ENCODE peak calls at places on chromosomes 13 and 19, in nine cellular contexts. J is GM12865, E is progenitor cell of endocrine pancreas, A is IMR-90, O is H9, Y is kidney epithelial cell, V is fibroblast of the aortic adventitia, X is body of pancreas, F is heart left ventricle. H is an unnamed sample.

GRCh38 chr13:86095351-86095750 is 296.1 kb upstream of the SLITRK6 start:
- DNase-seq in J (no peak), E (no peak), A (no peak), O (no peak), Y (no peak), V (no peak), X (no peak), F (no peak), H (no peak)

GRCh38 chr13:44879452-44880058 is 109.7 kb downstream of the NUFIP1 start:
- DNase-seq in J (peak), E (no peak), A (peak), O (no peak), Y (no peak), V (peak), X (peak), F (no peak), H (peak)

GRCh38 chr19:2424686-2425621 is 2.4 kb downstream of the TIMM13 start:
- DNase-seq in J (no peak), E (peak), A (peak), O (peak), Y (peak), V (peak), X (peak), F (peak), H (no peak)

GRCh38 chr13:77946522-77946921 is 27.9 kb upstream of the EDNRB start:
- DNase-seq in J (no peak), E (no peak), A (no peak), O (no peak), Y (no peak), V (no peak), X (no peak), F (no peak), H (no peak)

GRCh38 chr13:85503797-85504196 is 295.4 kb downstream of the SLITRK6 start:
- DNase-seq in J (no peak), E (no peak), A (peak), O (no peak), Y (no peak), V (peak), X (no peak), F (no peak), H (no peak)

GRCh38 chr13:112066624-112067004 is 335 bp upstream of the SOX1 start:
- DNase-seq in J (no peak), E (no peak), A (no peak), O (peak), Y (no peak), V (no peak), X (peak), F (peak), H (no peak)

GRCh38 chr19:48654299-48655059 is 8.5 kb upstream of the CA11 start:
- DNase-seq in J (no peak), E (no peak), A (no peak), O (no peak), Y (no peak), V (no peak), X (no peak), F (no peak), H (no peak)

GRCh38 chr19:27774827-27775226 is 1438.1 kb downstream of the UQCRFS1 start:
- DNase-seq in J (peak), E (no peak), A (no peak), O (peak), Y (no peak), V (no peak), X (no peak), F (no peak), H (no peak)

GRCh38 chr19:42059196-42059595 is 10.8 kb downstream of the GRIK5 start:
- DNase-seq in J (no peak), E (no peak), A (no peak), O (no peak), Y (no peak), V (no peak), X (no peak), F (no peak), H (no peak)

GRCh38 chr13:25934127-25934526 is 117.7 kb downstream of the SHISA2 start:
- DNase-seq in J (no peak), E (no peak), A (no peak), O (no peak), Y (no peak), V (no peak), X (no peak), F (no peak), H (no peak)

GRCh38 chr19:39046037-39046821 is 13.9 kb upstream of the FBXO27 start:
- DNase-seq in J (peak), E (no peak), A (no peak), O (no peak), Y (no peak), V (peak), X (peak), F (no peak), H (no peak)

GRCh38 chr19:41702208-41702651 is 6.2 kb upstream of the CEACAM5 start:
- DNase-seq in J (no peak), E (no peak), A (peak), O (no peak), Y (no peak), V (peak), X (no peak), F (no peak), H (no peak)

GRCh38 chr19:49592486-49593232 is 1.7 kb downstream of the PRR12 start:
- DNase-seq in J (peak), E (no peak), A (no peak), O (peak), Y (no peak), V (no peak), X (no peak), F (no peak), H (peak)

GRCh38 chr19:35272122-35272715 is 3.5 kb downstream of the USF2 start:
- DNase-seq in J (no peak), E (no peak), A (no peak), O (no peak), Y (no peak), V (no peak), X (peak), F (no peak), H (no peak)

GRCh38 chr13:101398920-101399319 is 17.4 kb downstream of the NALCN start:
- DNase-seq in J (no peak), E (no peak), A (peak), O (no peak), Y (no peak), V (peak), X (no peak), F (no peak), H (no peak)

GRCh38 chr19:35273686-35274259 is 5.0 kb downstream of the USF2 start:
- DNase-seq in J (no peak), E (no peak), A (no peak), O (no peak), Y (no peak), V (no peak), X (no peak), F (no peak), H (no peak)

GRCh38 chr19:38788478-38789243 is at the start of gene LGALS7B:
- DNase-seq in J (no peak), E (no peak), A (no peak), O (no peak), Y (no peak), V (no peak), X (no peak), F (no peak), H (no peak)

GRCh38 chr13:60679928-60680693 is 283.1 kb downstream of the TDRD3 start:
- DNase-seq in J (no peak), E (no peak), A (no peak), O (peak), Y (no peak), V (no peak), X (no peak), F (no peak), H (no peak)

GRCh38 chr19:741506-742131 is 9.3 kb upstream of the MISP start:
- DNase-seq in J (peak), E (no peak), A (no peak), O (peak), Y (no peak), V (no peak), X (no peak), F (no peak), H (no peak)
- TF ChIP-seq CTCF in J (peak), E (peak), A (no peak), O (peak), Y (peak), V (no peak), X (no peak), F (no peak), H (no peak)

GRCh38 chr19:56301152-56301551 is 13.5 kb downstream of the ZSCAN5A start:
- DNase-seq in J (no peak), E (no peak), A (no peak), O (no peak), Y (no peak), V (no peak), X (no peak), F (no peak), H (no peak)
- TF ChIP-seq CTCF in J (no peak), E (peak), A (no peak), O (peak), Y (no peak), V (peak), X (no peak), F (no peak), H (no peak)

DNA sequence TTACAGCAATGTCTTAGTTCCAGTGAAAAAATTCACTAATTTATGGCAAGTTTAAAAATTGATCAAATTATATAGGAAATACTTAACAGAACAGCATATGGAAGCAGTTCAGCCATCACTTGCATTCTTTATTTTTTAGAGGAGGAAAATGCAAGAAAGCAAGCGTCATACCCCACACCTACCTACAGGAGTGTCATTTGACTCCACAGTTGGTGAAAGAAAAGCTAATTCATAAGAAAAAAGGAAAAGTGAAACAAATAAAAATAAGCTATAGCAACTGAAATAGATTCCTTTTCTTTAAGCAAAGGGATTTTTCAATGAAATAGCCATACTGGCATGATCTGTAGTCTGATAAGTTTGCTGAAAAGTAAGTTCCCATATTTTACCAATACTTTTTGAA is 111.0 kb downstream of the DOCK9 start:
- DNase-seq in J (no peak), E (no peak), A (no peak), O (no peak), Y (no peak), V (no peak), X (no peak), F (no peak), H (no peak)
- TF ChIP-seq CTCF in J (no peak), E (peak), A (no peak), O (peak), Y (no peak), V (peak), X (no peak), F (no peak), H (no peak)

GRCh38 chr19:53308339-53308811 is 25.2 kb upstream of the ZNF845 start:
- DNase-seq in J (no peak), E (peak), A (no peak), O (peak), Y (no peak), V (no peak), X (peak), F (no peak), H (no peak)
- TF ChIP-seq CTCF in J (no peak), E (peak), A (no peak), O (peak), Y (peak), V (peak), X (peak), F (peak), H (no peak)

DNA sequence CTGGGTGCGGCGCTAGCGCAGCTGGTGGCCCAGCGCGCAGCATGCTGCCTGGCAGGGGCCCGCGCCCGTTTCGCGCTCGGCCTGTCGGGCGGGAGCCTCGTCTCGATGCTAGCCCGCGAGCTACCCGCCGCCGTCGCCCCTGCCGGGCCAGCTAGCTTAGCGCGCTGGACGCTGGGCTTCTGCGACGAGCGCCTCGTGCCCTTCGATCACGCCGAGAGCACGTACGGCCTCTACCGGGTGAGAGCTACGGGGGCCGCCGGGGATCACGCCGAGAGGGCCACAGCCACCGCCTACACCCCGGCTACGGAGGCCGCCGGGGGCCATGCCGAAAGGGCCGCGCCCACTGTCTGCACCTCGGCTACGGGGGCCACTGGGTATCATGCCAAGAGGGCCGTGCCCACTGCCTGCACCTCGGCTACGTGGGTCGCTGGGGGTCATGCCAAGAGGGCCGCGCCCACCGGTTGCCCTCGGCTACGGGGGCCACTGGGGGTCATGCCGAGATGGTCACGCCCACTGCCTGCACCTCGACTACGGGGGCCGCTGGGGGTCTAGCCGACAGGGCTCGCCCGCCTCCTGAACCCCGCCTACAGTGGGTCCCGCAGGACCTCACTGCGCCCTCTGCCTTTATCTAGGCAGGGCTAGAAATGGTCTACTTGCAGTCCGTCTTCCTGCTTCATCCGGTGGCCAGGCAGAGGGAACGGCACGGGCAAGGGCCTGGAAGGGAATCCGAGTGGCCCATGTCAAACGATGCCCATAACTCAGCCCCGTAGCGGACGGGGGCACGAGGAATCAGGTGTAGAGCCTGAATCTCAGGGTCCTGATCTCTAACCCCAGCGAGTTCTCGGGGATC is 500 bp downstream of the PGLS start:
- DNase-seq in J (peak), E (peak), A (peak), O (peak), Y (peak), V (peak), X (peak), F (peak), H (peak)
- TF ChIP-seq CTCF in J (peak), E (no peak), A (no peak), O (peak), Y (peak), V (peak), X (no peak), F (peak), H (peak)

DNA sequence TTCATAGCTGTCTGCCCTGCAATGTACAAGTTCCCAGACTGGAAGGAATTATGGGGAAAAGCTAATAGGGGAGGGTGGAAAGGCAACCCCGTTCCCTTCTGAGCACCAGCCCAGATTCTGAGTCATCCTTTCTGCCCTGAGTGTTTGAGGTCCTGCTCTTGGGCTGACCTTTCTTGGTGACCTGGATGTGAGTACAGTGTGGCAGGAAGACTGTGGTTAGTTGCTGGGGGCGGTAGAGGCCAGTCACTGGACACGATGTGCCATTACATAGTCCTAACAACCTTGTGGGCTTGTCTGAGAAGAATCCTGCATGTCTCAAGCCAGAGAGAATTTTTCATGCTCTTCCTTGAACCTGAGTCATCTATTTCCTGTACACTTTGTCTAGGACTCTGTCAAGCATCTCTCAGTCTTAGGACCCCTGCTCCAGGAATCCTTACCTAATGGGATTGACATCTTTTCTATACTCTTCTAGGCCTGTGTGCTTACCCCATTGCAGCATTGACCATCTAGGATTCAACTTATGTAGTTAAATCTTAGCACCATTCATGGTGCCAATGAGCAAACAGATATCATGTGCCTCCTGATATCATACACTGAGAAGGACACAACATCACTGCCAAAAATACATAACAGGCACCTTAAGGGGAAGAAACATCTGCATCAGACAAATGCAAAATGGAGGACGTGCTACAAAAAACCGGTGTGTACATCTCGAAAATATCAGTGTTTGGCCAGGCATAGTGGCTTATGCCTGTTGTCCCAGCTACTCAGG is 8.1 kb upstream of the ANGPTL4 start:
- DNase-seq in J (no peak), E (no peak), A (peak), O (no peak), Y (peak), V (peak), X (peak), F (peak), H (no peak)
- TF ChIP-seq CTCF in J (no peak), E (no peak), A (no peak), O (no peak), Y (peak), V (peak), X (no peak), F (no peak), H (no peak)

DNA sequence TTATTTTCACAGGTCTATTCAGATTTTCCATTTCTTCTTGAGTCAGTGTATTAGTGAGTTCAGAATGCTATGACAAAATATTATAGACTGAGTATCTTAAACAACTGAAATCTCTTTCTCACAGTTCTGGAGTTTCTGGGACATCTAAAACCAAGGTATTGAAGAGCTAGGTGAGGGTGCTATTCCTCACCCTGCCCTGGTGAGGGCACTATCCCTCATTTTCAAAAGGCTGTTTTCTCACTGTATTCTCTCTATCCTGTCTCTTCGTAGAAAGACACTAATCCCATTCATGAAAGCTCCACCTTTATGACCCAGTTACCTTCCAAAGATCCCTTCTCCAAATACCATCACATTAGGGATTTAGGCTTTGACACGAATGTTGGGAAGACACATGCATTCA is 1617.1 kb downstream of the PCDH9 start:
- DNase-seq in J (no peak), E (no peak), A (no peak), O (peak), Y (no peak), V (no peak), X (no peak), F (no peak), H (no peak)
- TF ChIP-seq CTCF in J (peak), E (peak), A (no peak), O (peak), Y (no peak), V (peak), X (no peak), F (no peak), H (no peak)

H was measured in GM20000.